ENCODE peak calls at places on chromosomes 4 and X, in four cellular contexts. H, G, N and Y are unnamed samples.

GRCh38 chr4:164221631-164222030 is 532.3 kb upstream of the SMIM31 start:
- DNase-seq in H (no peak), G (no peak), N (peak; percentile 56), Y (no peak)

GRCh38 chr4:45662996-45663395 is 460.9 kb downstream of the GABRG1 start:
- DNase-seq in N (no peak), G (peak; percentile 3), H (no peak), Y (no peak)

GRCh38 chrX:45710081-45710801 is 509.6 kb upstream of the DIPK2B start:
- DNase-seq in H (peak; percentile 96), G (peak; percentile 86), N (peak; percentile 2), Y (no peak)

GRCh38 chr4:3524920-3525319 is 7.3 kb downstream of the LRPAP1 start:
- DNase-seq in H (no peak), G (no peak), N (no peak), Y (no peak)

GRCh38 chr4:7783560-7783959 is 156.1 kb downstream of the AFAP1 start:
- DNase-seq in H (no peak), N (no peak), G (no peak), Y (no peak)

GRCh38 chr4:169682360-169683047 is 62.1 kb downstream of the CLCN3 start:
- DNase-seq in N (peak; percentile 78), H (peak; percentile 15), G (peak; percentile 25), Y (no peak)

GRCh38 chrX:39157796-39158195 is 356.5 kb downstream of the MID1IP1 start:
- DNase-seq in H (no peak), N (no peak), G (peak; percentile 27), Y (no peak)

GRCh38 chr4:157050561-157050960 is 25.4 kb upstream of the GLRB start:
- DNase-seq in H (no peak), G (no peak), N (no peak), Y (no peak)

GRCh38 chr4:77202491-77202890 is 45.5 kb downstream of the CCNG2 start:
- DNase-seq in H (no peak), N (no peak), G (no peak), Y (no peak)

GRCh38 chr4:168900080-168900479 is 110.0 kb downstream of the CBR4 start:
- DNase-seq in H (no peak), N (no peak), G (no peak), Y (no peak)

GRCh38 chr4:170226288-170226687 is 136.5 kb upstream of the AADAT start:
- DNase-seq in G (no peak), H (no peak), N (peak; percentile 15), Y (peak; percentile 51)

GRCh38 chr4:47785196-47785595 is 52.7 kb downstream of the CORIN start:
- DNase-seq in H (no peak), G (no peak), N (no peak), Y (no peak)

GRCh38 chrX:113260474-113260873 is 419.8 kb upstream of the AMOT start:
- DNase-seq in G (no peak), N (peak; percentile 6), H (no peak), Y (peak; percentile 41)

GRCh38 chr4:4881432-4881831 is 22.0 kb downstream of the MSX1 start:
- DNase-seq in G (no peak), H (no peak), N (no peak), Y (no peak)

GRCh38 chr4:133151681-133152329 is 2.7 kb downstream of the PCDH10 start:
- DNase-seq in G (peak; percentile 37), N (peak; percentile 18), H (no peak), Y (peak; percentile 73)

GRCh38 chr4:67714248-67714583 is 13.3 kb upstream of the UBA6 start:
- DNase-seq in G (peak; percentile 63), H (no peak), N (no peak), Y (no peak)

GRCh38 chrX:48511561-48511960 is 2.8 kb downstream of the PORCN start:
- DNase-seq in N (peak; percentile 51), G (peak; percentile 41), H (no peak), Y (no peak)

GRCh38 chrX:132059973-132060540 is 37.0 kb downstream of the STK26 start:
- DNase-seq in H (no peak), G (peak; percentile 13), N (no peak), Y (no peak)

GRCh38 chr4:7697821-7698220 is 241.8 kb downstream of the AFAP1 start:
- DNase-seq in N (no peak), G (no peak), H (no peak), Y (no peak)

GRCh38 chr4:77917601-77918000 is 55.0 kb downstream of the MRPL1 start:
- DNase-seq in H (no peak), G (no peak), N (no peak), Y (no peak)

GRCh38 chrX:143988356-143988755 is 104.5 kb downstream of the UBE2NL start:
- DNase-seq in H (no peak), N (no peak), G (no peak), Y (no peak)

GRCh38 chr4:124337874-124338273 is 374.7 kb downstream of the ANKRD50 start:
- DNase-seq in H (peak; percentile 54), G (peak; percentile 47), N (no peak), Y (no peak)

GRCh38 chr4:55393461-55394320 is 2.1 kb upstream of the TMEM165 start:
- DNase-seq in G (no peak), N (no peak), H (peak; percentile 85), Y (no peak)

GRCh38 chr4:6177587-6178197 is 22.7 kb downstream of the JAKMIP1 start:
- DNase-seq in H (no peak), N (no peak), G (no peak), Y (no peak)
- H2BK5ac ChIP-seq in H (no peak overlapping the region), N (no peak overlapping the region), G (no peak overlapping the region), Y (no peak overlapping the region)

DNA sequence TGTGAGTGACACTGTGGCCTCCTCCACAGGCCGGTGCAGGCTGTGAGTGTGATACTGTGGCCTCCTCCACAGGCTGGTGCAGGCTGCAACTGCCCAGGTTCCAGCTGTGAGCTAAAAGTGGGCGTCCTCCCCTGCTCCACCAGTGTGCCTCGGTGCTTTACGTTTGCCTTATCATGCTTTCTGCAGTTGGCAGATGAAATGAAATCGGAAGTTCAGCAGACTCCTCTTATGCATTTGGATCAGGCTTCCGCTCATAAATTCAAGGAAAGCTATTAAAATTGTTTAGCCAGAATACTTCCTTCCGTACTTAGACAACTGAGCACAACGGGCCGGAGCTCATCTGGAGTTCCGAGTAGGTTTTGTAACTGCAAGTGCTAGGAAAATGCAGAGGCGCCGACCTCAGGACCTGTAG is 12.0 kb downstream of the CYP4V2 start:
- DNase-seq in H (peak; percentile 12), G (no peak), N (peak; percentile 17), Y (no peak)
- H2BK5ac ChIP-seq in H (no peak overlapping the region), G (no peak overlapping the region), N (no peak overlapping the region), Y (no peak overlapping the region)

GRCh38 chr4:61770456-61770855 is 570.3 kb downstream of the ADGRL3 start:
- DNase-seq in N (no peak), H (no peak), G (no peak), Y (no peak)
- H2BK5ac ChIP-seq in N (no peak overlapping the region), H (no peak overlapping the region), G (no peak overlapping the region), Y (no peak overlapping the region)

DNA sequence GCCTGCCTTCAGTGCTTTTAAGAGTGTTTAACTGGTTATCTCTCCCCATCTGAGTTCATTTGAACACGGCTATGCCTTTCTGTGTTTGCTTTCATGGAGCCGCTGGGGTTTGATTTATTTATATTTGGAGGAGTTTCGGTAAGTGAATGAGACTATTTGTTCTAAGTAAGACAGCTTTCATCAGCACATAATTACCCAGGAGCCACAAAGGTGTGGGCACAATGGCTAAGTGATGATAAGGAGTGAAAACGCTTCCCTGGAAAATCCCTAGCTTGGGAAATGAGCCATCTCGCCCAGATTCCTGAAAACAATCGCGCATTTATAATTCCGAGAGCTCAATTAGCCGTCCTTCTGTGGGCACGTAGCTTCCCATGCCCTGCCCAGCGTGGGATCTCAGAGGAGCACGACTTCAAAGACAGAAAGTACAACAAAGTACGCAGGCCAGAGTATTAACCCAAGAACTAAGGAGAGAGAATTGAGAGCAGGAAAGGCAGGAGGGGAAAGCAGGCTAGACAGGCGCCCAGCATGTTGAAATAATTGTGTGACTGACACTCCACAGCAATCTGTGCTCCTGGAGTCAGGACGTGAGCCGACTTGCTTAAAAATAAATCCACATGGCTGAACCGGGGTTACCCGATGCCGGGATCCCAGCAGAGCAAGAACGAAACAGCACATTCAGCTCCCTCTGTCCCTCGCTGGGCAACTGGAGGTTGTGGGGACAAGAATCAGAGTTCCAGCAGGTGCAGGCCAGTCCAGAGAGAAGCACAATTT is 99.0 kb downstream of the DHRSX start:
- DNase-seq in G (no peak), N (no peak), H (no peak), Y (no peak)
- H2BK5ac ChIP-seq in G (no peak overlapping the region), N (no peak overlapping the region), H (no peak overlapping the region), Y (no peak overlapping the region)

GRCh38 chr4:5953003-5953951 is 60.4 kb upstream of the CRMP1 start:
- DNase-seq in N (no peak), G (no peak), H (no peak), Y (peak; percentile 23)
- H2BK5ac ChIP-seq in N (no peak overlapping the region), G (no peak overlapping the region), H (no peak overlapping the region), Y (no peak overlapping the region)

GRCh38 chr4:113759696-113760093 is 1.8 kb downstream of the CAMK2D start:
- DNase-seq in N (no peak), H (peak; percentile 12), G (peak; percentile 30), Y (no peak)
- H2BK5ac ChIP-seq in N (no peak overlapping the region), H (peak overlapping the region; percentile 81), G (peak overlapping the region; percentile 15), Y (no peak overlapping the region)

GRCh38 chrX:119467433-119467832 is 811 bp upstream of the SLC25A5 start:
- DNase-seq in N (no peak), G (no peak), H (no peak), Y (no peak)

GRCh38 chrX:119468930-119469635 is 839 bp downstream of the SLC25A5 start:
- DNase-seq in G (peak; percentile 75), H (peak; percentile 71), N (peak; percentile 85), Y (peak; percentile 74)

GRCh38 chrX:119467842-119468185 is 430 bp upstream of the SLC25A5 start:
- DNase-seq in N (no peak), G (no peak), H (no peak), Y (no peak)

GRCh38 chrX:119466970-119467369 is 1.3 kb upstream of the SLC25A5 start:
- DNase-seq in N (no peak), G (no peak), H (no peak), Y (no peak)

GRCh38 chrX:119468186-119468929 is at the start of gene SLC25A5:
- DNase-seq in N (peak; percentile 78), H (peak; percentile 69), G (peak; percentile 82), Y (peak; percentile 90)
- H2BK5ac ChIP-seq in N (peak within 1 kb of the TSS; percentile 64), H (peak within 1 kb of the TSS; percentile 35), G (no peak within 1 kb of the TSS), Y (no peak within 1 kb of the TSS)

GRCh38 chrX:152897216-152898144 is at the start of gene ZNF185:
- DNase-seq in N (peak; percentile 52), G (no peak), H (no peak), Y (peak; percentile 90)

GRCh38 chrX:152895121-152895520 is 2.7 kb upstream of the ZNF185 start:
- DNase-seq in H (no peak), N (no peak), G (no peak), Y (no peak)

GRCh38 chrX:152898442-152898841 is 575 bp downstream of the ZNF185 start:
- DNase-seq in N (no peak), G (no peak), H (no peak), Y (no peak)

GRCh38 chrX:152895724-152896420 is 2.0 kb upstream of the ZNF185 start:
- DNase-seq in H (no peak), G (no peak), N (peak; percentile 12), Y (no peak)

DNA sequence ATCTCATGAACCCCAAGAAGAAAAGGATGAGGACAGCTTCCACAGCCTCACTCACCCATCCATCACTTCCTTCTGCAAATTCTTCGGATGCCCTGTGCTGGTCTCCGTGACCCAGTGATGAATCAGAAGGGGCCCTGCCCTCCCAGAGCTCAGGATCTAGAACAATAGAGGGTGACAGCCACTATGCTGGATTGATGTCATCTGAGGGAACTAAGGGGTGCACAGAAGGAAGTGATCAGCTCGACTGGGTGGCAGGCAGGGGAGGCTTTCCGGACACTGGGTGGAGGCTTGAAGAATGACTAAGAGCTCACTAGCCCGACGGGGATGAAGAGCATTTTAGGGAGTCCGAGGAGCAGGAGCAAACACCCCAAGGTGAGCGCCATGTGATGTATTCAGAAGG is 1.4 kb upstream of the ZNF185 start:
- DNase-seq in H (no peak), N (no peak), G (no peak), Y (no peak)
- H2BK5ac ChIP-seq in H (no peak overlapping the region), N (no peak overlapping the region), G (no peak overlapping the region), Y (no peak overlapping the region)

GRCh38 chr4:109953556-109953955 is 40.9 kb downstream of the EGF start:
- DNase-seq in G (no peak), H (no peak), N (no peak), Y (no peak)
- H2BK5ac ChIP-seq in G (no peak overlapping the region), H (no peak overlapping the region), N (no peak overlapping the region), Y (no peak overlapping the region)